ENCODE peak calls at places on chromosomes 3 and 15, in ten cellular contexts. T is IMR-90; A is LoVo; I is epithelial cell of esophagus; X is psoas muscle; U is Daoy; E is body of pancreas; C is effector CD4-positive, alpha-beta T cell; D is AG09309; G is aorta. O is an unnamed sample.

GRCh38 chr15:62824111-62824737 is 218.3 kb upstream of the TPM1 start:
- DNase-seq in E (no peak), G (no peak), X (no peak), C (no peak), A (no peak), U (peak), T (peak), D (no peak), I (peak), O (no peak)

GRCh38 chr15:35912196-35912595 is 366.2 kb upstream of the DPH6 start:
- DNase-seq in I (peak), X (no peak), A (no peak), C (no peak), E (no peak), T (peak), G (no peak), D (no peak), U (no peak), O (no peak)

GRCh38 chr3:128493221-128494151 is 485 bp upstream of the GATA2 start:
- DNase-seq in D (no peak), A (no peak), E (no peak), C (no peak), T (no peak), G (no peak), X (no peak), I (no peak), U (no peak), O (peak)

GRCh38 chr15:62403164-62403809 is 238.2 kb upstream of the C2CD4B start:
- DNase-seq in G (no peak), X (no peak), C (no peak), A (peak), I (peak), T (peak), U (peak), E (no peak), D (no peak), O (no peak)

GRCh38 chr3:158768361-158768787 is 33.5 kb upstream of the MFSD1 start:
- DNase-seq in I (peak), G (peak), A (peak), U (peak), D (no peak), C (no peak), X (peak), T (peak), E (peak), O (peak)

GRCh38 chr15:97521390-97521789 is 439.1 kb upstream of the ARRDC4 start:
- DNase-seq in U (no peak), C (no peak), E (no peak), D (no peak), I (no peak), X (no peak), G (no peak), A (no peak), T (no peak), O (peak)

GRCh38 chr3:66270314-66270713 is 49.5 kb downstream of the SLC25A26 start:
- DNase-seq in X (no peak), G (no peak), U (no peak), T (peak), D (no peak), E (no peak), I (no peak), C (no peak), A (no peak), O (no peak)

GRCh38 chr3:11236588-11237461 is 35.4 kb upstream of the ATG7 start:
- DNase-seq in U (peak), X (peak), C (peak), G (no peak), D (no peak), E (peak), A (peak), I (peak), T (peak), O (peak)

GRCh38 chr15:55389276-55389631 is 18.9 kb downstream of the CCPG1 start:
- DNase-seq in C (no peak), D (no peak), T (peak), G (no peak), A (peak), U (peak), X (no peak), I (peak), E (no peak), O (no peak)

GRCh38 chr3:122940628-122941086 is 86.9 kb downstream of the SEMA5B start:
- DNase-seq in D (peak), X (no peak), C (no peak), A (no peak), U (no peak), E (no peak), T (no peak), G (no peak), I (no peak), O (no peak)

GRCh38 chr3:107394502-107394901 is 17.3 kb downstream of the CCDC54 start:
- DNase-seq in A (no peak), T (no peak), C (no peak), G (no peak), U (no peak), I (peak), D (no peak), X (no peak), E (no peak), O (no peak)

GRCh38 chr3:36957862-36958686 is 13.2 kb upstream of the TRANK1 start:
- DNase-seq in G (no peak), C (no peak), A (peak), T (peak), E (no peak), X (no peak), D (no peak), I (peak), U (peak), O (no peak)

GRCh38 chr3:8993331-8993730 is 30.1 kb upstream of the RAD18 start:
- DNase-seq in T (no peak), C (no peak), G (no peak), D (no peak), A (no peak), I (no peak), X (no peak), U (no peak), E (no peak), O (no peak)

GRCh38 chr3:142501004-142501926 is 53.4 kb upstream of the XRN1 start:
- DNase-seq in U (peak), C (no peak), A (peak), X (no peak), T (peak), E (no peak), D (peak), G (no peak), I (peak), O (no peak)

GRCh38 chr3:172560026-172560425 is 36.8 kb upstream of the TNFSF10 start:
- DNase-seq in U (no peak), I (no peak), D (no peak), T (peak), E (no peak), C (no peak), X (no peak), G (no peak), A (no peak), O (no peak)

GRCh38 chr15:101206173-101206572 is 45.7 kb downstream of the CHSY1 start:
- DNase-seq in T (peak), I (peak), C (peak), D (no peak), E (no peak), A (no peak), X (no peak), U (peak), G (no peak), O (peak)

GRCh38 chr3:29914861-29915524 is 634.1 kb downstream of the RBMS3 start:
- DNase-seq in E (no peak), T (peak), U (no peak), X (no peak), C (no peak), A (no peak), I (peak), G (no peak), D (peak), O (no peak)

GRCh38 chr15:40320931-40321371 is 2.5 kb upstream of the INAFM2 start:
- DNase-seq in E (peak), T (peak), G (no peak), A (peak), X (no peak), I (peak), C (peak), U (peak), D (no peak), O (peak)

GRCh38 chr3:103437850-103438249 is 1003.0 kb downstream of the ZPLD1 start:
- DNase-seq in D (no peak), G (no peak), T (no peak), I (no peak), C (no peak), E (no peak), A (peak), X (no peak), U (no peak), O (no peak)

GRCh38 chr3:148975277-148975676 is 16.1 kb upstream of the GYG1 start:
- DNase-seq in C (no peak), I (no peak), G (no peak), A (no peak), T (no peak), X (peak), U (no peak), D (no peak), E (no peak), O (no peak)

GRCh38 chr3:86800116-86800515 is 190.8 kb downstream of the VGLL3 start:
- DNase-seq in X (no peak), C (no peak), D (peak), A (no peak), T (no peak), E (no peak), U (no peak), I (no peak), G (no peak), O (no peak)

GRCh38 chr3:195032955-195033354 is 238.0 kb downstream of the XXYLT1 start:
- DNase-seq in I (no peak), T (no peak), U (no peak), X (no peak), A (no peak), G (no peak), E (no peak), C (no peak), D (no peak), O (no peak)

GRCh38 chr3:120357807-120358206 is 8.7 kb upstream of the LRRC58 start:
- DNase-seq in C (no peak), E (no peak), U (no peak), D (no peak), I (no peak), X (no peak), A (no peak), G (no peak), T (no peak), O (no peak)

GRCh38 chr3:79490165-79491028 is 277.4 kb downstream of the ROBO1 start:
- DNase-seq in U (peak), C (no peak), A (no peak), D (no peak), G (no peak), T (peak), X (peak), I (peak), E (peak), O (peak)

GRCh38 chr15:26561130-26561529 is 211.7 kb downstream of the GABRB3 start:
- DNase-seq in I (no peak), T (no peak), D (no peak), C (no peak), G (no peak), U (no peak), E (no peak), A (no peak), X (no peak), O (peak)

GRCh38 chr3:129439381-129439816 is 349 bp downstream of the MBD4 start:
- DNase-seq in C (peak), D (no peak), T (no peak), G (no peak), I (peak), E (no peak), X (peak), A (peak), U (peak), O (no peak)

GRCh38 chr15:94584833-94585244 is 353.5 kb downstream of the MCTP2 start:
- DNase-seq in X (no peak), C (no peak), A (no peak), T (no peak), U (peak), E (no peak), G (no peak), D (no peak), I (peak), O (peak)

GRCh38 chr15:82197734-82198594 is 64.6 kb downstream of the EFL1 start:
- DNase-seq in I (peak), E (peak), C (peak), A (peak), T (peak), X (peak), U (peak), D (no peak), G (no peak), O (peak)

GRCh38 chr3:186044973-186045372 is 63.9 kb downstream of the ETV5 start:
- DNase-seq in X (no peak), E (peak), D (no peak), T (peak), I (no peak), U (no peak), A (no peak), G (no peak), C (no peak), O (peak)

GRCh38 chr3:11904157-11904556 is 57.5 kb upstream of the TAMM41 start:
- DNase-seq in C (no peak), U (no peak), T (no peak), A (no peak), I (no peak), E (no peak), D (no peak), X (no peak), G (no peak), O (no peak)

GRCh38 chr3:105152987-105153386 is 213.7 kb upstream of the ALCAM start:
- DNase-seq in A (no peak), E (no peak), I (no peak), C (no peak), D (no peak), T (no peak), G (no peak), U (no peak), X (no peak), O (no peak)

GRCh38 chr15:23857028-23857641 is 170.0 kb upstream of the NDN start:
- DNase-seq in C (no peak), D (no peak), E (peak), T (peak), A (peak), U (peak), X (no peak), G (no peak), I (peak), O (peak)

GRCh38 chr15:74839526-74840395 is 3.2 kb downstream of the ULK3 start:
- DNase-seq in G (no peak), A (no peak), D (no peak), U (no peak), I (no peak), C (no peak), E (no peak), X (no peak), T (no peak), O (no peak)

GRCh38 chr3:190320594-190321362 is 1.5 kb downstream of the CLDN1 start:
- DNase-seq in C (no peak), U (no peak), A (no peak), T (no peak), X (no peak), G (no peak), D (no peak), E (no peak), I (peak), O (no peak)

GRCh38 chr15:82132116-82132515 is 86.3 kb upstream of the MEX3B start:
- DNase-seq in I (no peak), E (no peak), T (peak), U (peak), D (no peak), C (no peak), X (no peak), G (no peak), A (no peak), O (no peak)

GRCh38 chr15:41990243-41990605 is 17.9 kb upstream of the EHD4 start:
- DNase-seq in D (no peak), U (no peak), A (no peak), I (no peak), C (no peak), T (no peak), X (peak), E (no peak), G (peak), O (no peak)

GRCh38 chr3:102060814-102061213 is 211.5 kb downstream of the NFKBIZ start:
- DNase-seq in C (no peak), D (no peak), A (no peak), U (peak), T (peak), G (no peak), I (peak), X (no peak), E (no peak), O (no peak)

O was measured in left kidney.